ENCODE peak calls at places on chromosomes 12 and 14, in four cellular contexts. One of them, this sample, is unnamed.

GRCh38 chr14:88029500-88029899 is 24.6 kb downstream of the GPR65 start:
- DNase-seq in WTC11: no peak
- DNase-seq in fibroblast of the aortic adventitia: no peak
- DNase-seq in cardiac muscle cell: no peak
- DNase-seq in this sample: no peak

GRCh38 chr12:34401659-34402227 is 379.4 kb downstream of the ALG10 start:
- DNase-seq in WTC11: peak
- DNase-seq in fibroblast of the aortic adventitia: no peak
- DNase-seq in cardiac muscle cell: no peak
- DNase-seq in this sample: peak

GRCh38 chr12:4194661-4195060 is 78.9 kb upstream of the CCND2 start:
- DNase-seq in WTC11: no peak
- DNase-seq in fibroblast of the aortic adventitia: no peak
- DNase-seq in cardiac muscle cell: no peak
- DNase-seq in this sample: no peak

GRCh38 chr12:28089363-28089762 is 100.9 kb upstream of the CCDC91 start:
- DNase-seq in WTC11: no peak
- DNase-seq in fibroblast of the aortic adventitia: peak
- DNase-seq in cardiac muscle cell: no peak
- DNase-seq in this sample: no peak

GRCh38 chr12:104292872-104293794 is 10.4 kb upstream of the EID3 start:
- DNase-seq in WTC11: no peak
- DNase-seq in fibroblast of the aortic adventitia: peak
- DNase-seq in cardiac muscle cell: no peak
- DNase-seq in this sample: no peak

GRCh38 chr14:31059152-31059924 is 33.2 kb upstream of the STRN3 start:
- DNase-seq in WTC11: no peak
- DNase-seq in fibroblast of the aortic adventitia: peak
- DNase-seq in cardiac muscle cell: no peak
- DNase-seq in this sample: no peak

GRCh38 chr12:128076188-128076587 is 190.8 kb upstream of the TMEM132C start:
- DNase-seq in WTC11: no peak
- DNase-seq in fibroblast of the aortic adventitia: peak
- DNase-seq in cardiac muscle cell: no peak
- DNase-seq in this sample: no peak

GRCh38 chr14:104294983-104295680 is 156.7 kb downstream of the KIF26A start:
- DNase-seq in WTC11: peak
- DNase-seq in fibroblast of the aortic adventitia: no peak
- DNase-seq in cardiac muscle cell: no peak
- DNase-seq in this sample: no peak

GRCh38 chr12:3727877-3728632 is 24.9 kb downstream of the CRACR2A start:
- DNase-seq in WTC11: no peak
- DNase-seq in fibroblast of the aortic adventitia: peak
- DNase-seq in cardiac muscle cell: no peak
- DNase-seq in this sample: no peak

GRCh38 chr12:116959845-116960514 is 49.2 kb downstream of the FBXW8 start:
- DNase-seq in WTC11: no peak
- DNase-seq in fibroblast of the aortic adventitia: no peak
- DNase-seq in cardiac muscle cell: no peak
- DNase-seq in this sample: no peak

GRCh38 chr12:103169-103981 is 36.8 kb downstream of the IQSEC3 start:
- DNase-seq in WTC11: peak
- DNase-seq in fibroblast of the aortic adventitia: no peak
- DNase-seq in cardiac muscle cell: peak
- DNase-seq in this sample: no peak

GRCh38 chr14:57512221-57512620 is 18.6 kb upstream of the CCDC198 start:
- DNase-seq in WTC11: no peak
- DNase-seq in fibroblast of the aortic adventitia: no peak
- DNase-seq in cardiac muscle cell: no peak
- DNase-seq in this sample: no peak

GRCh38 chr14:61381589-61381988 is 60.2 kb downstream of the PRKCH start:
- DNase-seq in WTC11: no peak
- DNase-seq in fibroblast of the aortic adventitia: no peak
- DNase-seq in cardiac muscle cell: no peak
- DNase-seq in this sample: no peak

GRCh38 chr12:12671850-12672660 is 23.9 kb downstream of the GPR19 start:
- DNase-seq in WTC11: no peak
- DNase-seq in fibroblast of the aortic adventitia: peak
- DNase-seq in cardiac muscle cell: no peak
- DNase-seq in this sample: no peak

DNA sequence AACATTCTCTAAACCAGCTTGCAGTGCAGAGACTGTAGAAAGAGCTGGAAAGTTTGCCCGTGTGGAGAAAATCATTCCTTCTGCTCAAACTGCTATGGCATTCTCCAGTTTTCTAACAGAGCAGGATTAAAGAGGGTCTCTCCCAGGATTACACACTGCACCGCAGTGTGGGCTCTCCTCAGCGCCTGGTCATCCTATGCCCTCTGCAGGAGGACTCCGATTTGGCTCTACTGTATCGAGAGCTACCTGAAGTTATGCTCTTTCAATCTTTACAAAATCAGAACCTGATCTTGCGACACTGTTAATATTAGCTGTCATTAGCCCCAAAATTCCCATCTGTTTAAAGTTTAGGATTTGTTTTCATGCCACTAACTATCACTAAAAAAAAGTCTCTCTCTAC is 33.0 kb downstream of the BHLHE41 start:
- DNase-seq in WTC11: peak
- DNase-seq in fibroblast of the aortic adventitia: peak
- DNase-seq in cardiac muscle cell: peak
- DNase-seq in this sample: no peak
- TF ChIP-seq CTCF in WTC11: no peak
- TF ChIP-seq CTCF in fibroblast of the aortic adventitia: peak
- TF ChIP-seq CTCF in cardiac muscle cell: peak
- TF ChIP-seq CTCF in this sample: peak

DNA sequence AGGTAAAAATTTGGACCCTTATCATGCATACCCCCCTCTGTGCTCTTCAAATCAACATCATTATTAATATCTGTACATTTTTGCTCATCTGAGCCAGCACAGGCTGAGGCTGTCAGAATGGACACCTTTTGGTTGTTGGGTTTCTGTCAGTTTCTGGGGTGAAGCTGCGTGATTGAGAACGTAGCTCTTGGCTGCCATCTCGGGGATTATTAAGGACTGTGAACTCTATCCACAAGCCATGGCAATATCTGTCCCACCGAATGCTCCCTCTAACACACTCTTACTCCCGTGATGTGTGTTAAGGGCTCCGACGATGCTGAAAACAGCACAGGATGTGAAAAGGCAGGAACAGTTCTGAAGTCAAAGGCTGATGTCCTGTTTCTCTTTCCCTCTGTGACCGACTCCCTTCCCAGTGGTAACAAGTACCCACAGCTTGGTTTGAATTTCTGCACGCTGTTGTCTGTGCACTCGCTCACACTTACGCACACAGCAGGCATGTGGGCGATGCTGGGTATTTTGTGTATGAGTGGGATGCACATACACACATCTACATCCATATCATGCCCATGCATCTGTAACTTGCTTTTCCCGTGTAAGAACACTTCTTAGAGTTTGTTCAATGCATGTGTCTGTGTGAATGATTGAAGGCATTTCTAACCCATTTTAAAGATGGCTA is 405.6 kb downstream of the TMEM121 start:
- DNase-seq in WTC11: no peak
- DNase-seq in fibroblast of the aortic adventitia: no peak
- DNase-seq in cardiac muscle cell: no peak
- DNase-seq in this sample: no peak
- TF ChIP-seq CTCF in WTC11: no peak
- TF ChIP-seq CTCF in fibroblast of the aortic adventitia: no peak
- TF ChIP-seq CTCF in cardiac muscle cell: no peak
- TF ChIP-seq CTCF in this sample: no peak

GRCh38 chr14:106308839-106309389 is 782.5 kb downstream of the TMEM121 start:
- DNase-seq in WTC11: peak
- DNase-seq in fibroblast of the aortic adventitia: no peak
- DNase-seq in cardiac muscle cell: no peak
- DNase-seq in this sample: no peak
- TF ChIP-seq CTCF in WTC11: peak
- TF ChIP-seq CTCF in fibroblast of the aortic adventitia: peak
- TF ChIP-seq CTCF in cardiac muscle cell: peak
- TF ChIP-seq CTCF in this sample: peak

GRCh38 chr14:94051115-94051514 is 25.0 kb downstream of the OTUB2 start:
- DNase-seq in WTC11: peak
- DNase-seq in fibroblast of the aortic adventitia: peak
- DNase-seq in cardiac muscle cell: peak
- DNase-seq in this sample: no peak
- TF ChIP-seq CTCF in WTC11: no peak
- TF ChIP-seq CTCF in fibroblast of the aortic adventitia: peak
- TF ChIP-seq CTCF in cardiac muscle cell: peak
- TF ChIP-seq CTCF in this sample: peak

DNA sequence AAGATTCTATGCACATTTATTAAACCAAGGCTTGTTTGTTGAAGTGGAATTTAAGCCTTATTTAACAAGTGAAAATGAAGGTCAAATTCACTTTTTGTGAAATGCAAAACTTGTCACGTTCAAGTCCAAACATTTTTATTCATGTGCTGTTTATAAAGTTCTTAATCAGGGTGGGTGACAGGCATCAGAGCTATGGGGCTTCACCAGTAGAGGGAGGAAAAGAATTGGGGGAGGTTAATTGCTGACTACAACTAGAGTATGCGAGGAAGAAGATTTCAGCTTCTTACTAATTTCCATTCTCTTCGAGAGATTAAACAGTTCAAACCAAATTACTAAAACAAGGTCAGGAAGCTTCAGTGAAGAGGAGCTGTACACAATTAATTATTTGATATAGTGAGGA is 9.7 kb downstream of the MOK start:
- DNase-seq in WTC11: no peak
- DNase-seq in fibroblast of the aortic adventitia: peak
- DNase-seq in cardiac muscle cell: no peak
- DNase-seq in this sample: no peak
- TF ChIP-seq CTCF in WTC11: no peak
- TF ChIP-seq CTCF in fibroblast of the aortic adventitia: peak
- TF ChIP-seq CTCF in cardiac muscle cell: peak
- TF ChIP-seq CTCF in this sample: peak

DNA sequence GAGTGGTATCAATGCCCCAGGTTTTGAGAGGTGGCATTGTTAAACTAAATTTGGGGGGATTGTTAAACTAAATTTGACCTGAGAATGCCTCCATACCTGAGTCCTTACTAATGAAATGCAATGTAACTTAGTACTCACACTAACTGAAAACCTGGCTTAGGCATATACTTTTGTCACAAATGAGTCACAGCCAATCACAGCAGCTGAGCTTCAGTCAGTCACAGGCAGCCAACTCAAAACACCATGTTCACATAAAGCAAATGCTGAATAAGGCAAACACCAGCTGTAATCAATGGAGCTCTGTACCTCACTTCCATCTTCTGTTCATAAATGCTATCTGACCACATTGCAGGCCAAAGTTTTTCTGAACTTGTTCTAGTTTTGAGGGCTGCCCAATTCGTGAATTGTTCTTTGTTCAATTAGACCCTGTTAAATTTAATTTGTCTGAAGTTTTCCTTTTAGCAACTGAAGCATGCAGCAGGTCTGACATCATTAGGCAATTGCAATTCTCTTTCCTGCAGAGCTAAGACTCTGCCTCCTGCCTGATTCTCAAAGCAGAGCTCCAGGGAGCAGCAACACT is 130.0 kb downstream of the WIF1 start:
- DNase-seq in WTC11: no peak
- DNase-seq in fibroblast of the aortic adventitia: no peak
- DNase-seq in cardiac muscle cell: no peak
- DNase-seq in this sample: no peak
- TF ChIP-seq CTCF in WTC11: no peak
- TF ChIP-seq CTCF in fibroblast of the aortic adventitia: no peak
- TF ChIP-seq CTCF in cardiac muscle cell: no peak
- TF ChIP-seq CTCF in this sample: no peak